ENCODE peak calls at places on chromosomes 13 and 19, in seven cellular contexts. E is heart right ventricle; I is substantia nigra; T is stimulated activated CD8-positive, alpha-beta memory T cell treated with anti-CD3 and anti-CD28 coated beads, Interleukin-15, amount 100 ng/mL, for 4 hours; U is mesothelial cell of epicardium; F is astrocyte of the spinal cord; L is stromal cell of bone marrow. O is an unnamed sample.

GRCh38 chr13:50358221-50358620 is 343.0 kb downstream of the KCNRG start:
- DNase-seq in I (no peak), L (no peak), T (no peak), U (no peak), E (peak), F (peak), O (no peak)

GRCh38 chr19:55041627-55042343 is 3.7 kb upstream of the GP6 start:
- DNase-seq in T (no peak), L (no peak), I (no peak), E (no peak), U (no peak), F (no peak), O (peak)

GRCh38 chr19:48719263-48720171 is at the start of gene MAMSTR:
- DNase-seq in U (no peak), E (peak), F (no peak), L (no peak), I (no peak), T (no peak), O (no peak)

GRCh38 chr19:50465000-50465399 is 11.3 kb upstream of the EMC10 start:
- DNase-seq in E (no peak), I (no peak), F (no peak), T (no peak), U (no peak), L (no peak), O (no peak)

GRCh38 chr19:3655402-3656072 is 28.9 kb upstream of the CACTIN start:
- DNase-seq in F (peak), E (no peak), U (no peak), T (no peak), L (peak), I (no peak), O (peak)

GRCh38 chr13:106527806-106528205 is 7.7 kb downstream of the EFNB2 start:
- DNase-seq in F (no peak), I (no peak), L (no peak), T (no peak), E (no peak), U (no peak), O (no peak)

GRCh38 chr19:13823901-13824300 is 28.7 kb downstream of the ZSWIM4 start:
- DNase-seq in F (no peak), I (no peak), E (no peak), L (no peak), U (no peak), T (no peak), O (no peak)

GRCh38 chr19:47109541-47110375 is 3.8 kb downstream of the ZC3H4 start:
- DNase-seq in L (no peak), I (no peak), E (no peak), U (no peak), F (peak), T (no peak), O (peak)

GRCh38 chr19:4929186-4929585 is 19.9 kb downstream of the UHRF1 start:
- DNase-seq in U (no peak), F (peak), I (no peak), L (no peak), T (no peak), E (no peak), O (no peak)

GRCh38 chr13:100789481-100789880 is 114.9 kb upstream of the TMTC4 start:
- DNase-seq in T (no peak), U (no peak), L (peak), E (no peak), F (peak), I (peak), O (peak)

GRCh38 chr13:71169125-71169524 is 697.9 kb downstream of the DACH1 start:
- DNase-seq in T (no peak), I (no peak), U (no peak), E (no peak), F (no peak), L (no peak), O (no peak)

GRCh38 chr13:66424417-66424816 is 805.7 kb downstream of the PCDH9 start:
- DNase-seq in I (no peak), E (no peak), T (no peak), L (peak), U (no peak), F (peak), O (peak)

GRCh38 chr19:49133621-49134454 is 14.5 kb downstream of the PPFIA3 start:
- DNase-seq in L (no peak), I (no peak), F (peak), E (peak), T (no peak), U (no peak), O (peak)

GRCh38 chr19:44142014-44142523 is 715 bp downstream of the ZNF234 start:
- DNase-seq in U (no peak), T (no peak), E (peak), L (no peak), F (peak), I (no peak), O (no peak)

GRCh38 chr13:85080726-85081125 is 718.5 kb downstream of the SLITRK6 start:
- DNase-seq in L (no peak), I (no peak), F (no peak), T (no peak), E (no peak), U (no peak), O (no peak)

GRCh38 chr13:82878536-82878935 is 1003.7 kb downstream of the SLITRK1 start:
- DNase-seq in E (no peak), T (no peak), I (no peak), F (peak), U (no peak), L (no peak), O (no peak)

GRCh38 chr13:42968906-42969305 is 23.1 kb downstream of the EPSTI1 start:
- DNase-seq in T (no peak), L (no peak), E (no peak), U (peak), I (no peak), F (no peak), O (no peak)

GRCh38 chr19:55173186-55173716 is 6.8 kb upstream of the DNAAF3 start:
- DNase-seq in F (no peak), I (no peak), E (no peak), T (no peak), U (no peak), L (no peak), O (no peak)

GRCh38 chr19:41023193-41023592 is 32.1 kb downstream of the CYP2B6 start:
- DNase-seq in T (no peak), E (no peak), L (no peak), U (no peak), F (no peak), I (no peak), O (no peak)

GRCh38 chr13:31476266-31476665 is 263.1 kb upstream of the RXFP2 start:
- DNase-seq in I (no peak), L (peak), T (no peak), U (no peak), E (no peak), F (peak), O (no peak)

GRCh38 chr19:10797541-10798256 is 38.3 kb downstream of the TMED1 start:
- DNase-seq in F (no peak), L (no peak), I (peak), E (no peak), U (no peak), T (peak), O (peak)

GRCh38 chr19:39319098-39319891 is 1.4 kb downstream of the LRFN1 start:
- DNase-seq in I (no peak), E (no peak), F (no peak), T (no peak), L (no peak), U (no peak), O (no peak)

GRCh38 chr19:1805401-1806183 is 6.5 kb downstream of the ATP8B3 start:
- DNase-seq in E (no peak), U (no peak), T (no peak), F (no peak), L (no peak), I (no peak), O (no peak)

GRCh38 chr13:30681489-30682242 is 53.7 kb upstream of the ALOX5AP start:
- DNase-seq in U (no peak), T (no peak), L (peak), F (no peak), E (no peak), I (no peak), O (no peak)

GRCh38 chr13:48829536-48829935 is 146.2 kb upstream of the FNDC3A start:
- DNase-seq in F (no peak), I (no peak), T (no peak), E (no peak), L (no peak), U (no peak), O (no peak)

GRCh38 chr13:73248711-73249580 is 190.1 kb downstream of the KLF5 start:
- DNase-seq in U (no peak), I (no peak), E (no peak), F (no peak), T (no peak), L (no peak), O (no peak)

GRCh38 chr19:38506723-38507550 is 73.4 kb downstream of the RYR1 start:
- DNase-seq in E (peak), T (no peak), L (peak), U (peak), I (no peak), F (peak), O (no peak)

GRCh38 chr19:30402790-30403189 is 30.6 kb downstream of the ZNF536 start:
- DNase-seq in T (no peak), L (no peak), F (no peak), E (no peak), I (no peak), U (no peak), O (no peak)

GRCh38 chr13:20119960-20120359 is 40.9 kb downstream of the GJA3 start:
- DNase-seq in I (no peak), F (no peak), E (no peak), L (no peak), T (no peak), U (no peak), O (no peak)

GRCh38 chr13:45775401-45775963 is 73.4 kb downstream of the CBY2 start:
- DNase-seq in I (no peak), U (no peak), E (no peak), T (no peak), L (no peak), F (no peak), O (no peak)

GRCh38 chr13:31012285-31013024 is 80.0 kb downstream of the TEX26 start:
- DNase-seq in F (peak), U (no peak), L (peak), E (no peak), T (no peak), I (no peak), O (no peak)